ENCODE peak calls at places on chromosomes 4 and X, in nine cellular contexts. One of them, this sample, is unnamed. For H3K27me3, the result is how much of the 10 kb centered on the place peaks cover.

GRCh38 chr4:61210186-61210939 is 10.2 kb downstream of the ADGRL3 start:
- DNase-seq in AG04450: no peak
- DNase-seq in GM12878: no peak
- DNase-seq in right cardiac atrium: no peak
- DNase-seq in neural progenitor cell: peak
- DNase-seq in breast epithelium: no peak
- DNase-seq in tibial nerve: no peak
- DNase-seq in cardiac muscle cell: no peak
- DNase-seq in upper lobe of left lung: no peak
- DNase-seq in this sample: no peak

GRCh38 chr4:71004281-71004851 is 10.9 kb downstream of the DCK start:
- DNase-seq in GM12878: no peak
- DNase-seq in cardiac muscle cell: no peak
- DNase-seq in neural progenitor cell: peak
- DNase-seq in AG04450: no peak
- DNase-seq in breast epithelium: no peak
- DNase-seq in upper lobe of left lung: no peak
- DNase-seq in right cardiac atrium: peak
- DNase-seq in tibial nerve: no peak
- DNase-seq in this sample: no peak

GRCh38 chr4:168335621-168336020 is 17.1 kb upstream of the DDX60 start:
- DNase-seq in upper lobe of left lung: no peak
- DNase-seq in AG04450: peak
- DNase-seq in cardiac muscle cell: no peak
- DNase-seq in neural progenitor cell: no peak
- DNase-seq in GM12878: no peak
- DNase-seq in breast epithelium: no peak
- DNase-seq in tibial nerve: no peak
- DNase-seq in right cardiac atrium: no peak
- DNase-seq in this sample: no peak

GRCh38 chr4:39304651-39305050 is 61.5 kb downstream of the RFC1 start:
- DNase-seq in GM12878: no peak
- DNase-seq in upper lobe of left lung: no peak
- DNase-seq in breast epithelium: no peak
- DNase-seq in tibial nerve: no peak
- DNase-seq in right cardiac atrium: no peak
- DNase-seq in cardiac muscle cell: no peak
- DNase-seq in neural progenitor cell: no peak
- DNase-seq in AG04450: no peak
- DNase-seq in this sample: no peak

GRCh38 chr4:6048537-6048936 is 30.3 kb upstream of the C4orf50 start:
- DNase-seq in breast epithelium: no peak
- DNase-seq in tibial nerve: no peak
- DNase-seq in right cardiac atrium: no peak
- DNase-seq in upper lobe of left lung: no peak
- DNase-seq in cardiac muscle cell: no peak
- DNase-seq in GM12878: no peak
- DNase-seq in AG04450: no peak
- DNase-seq in neural progenitor cell: no peak
- DNase-seq in this sample: no peak

GRCh38 chr4:75547647-75548387 is 8.0 kb upstream of the ODAPH start:
- DNase-seq in upper lobe of left lung: peak
- DNase-seq in breast epithelium: no peak
- DNase-seq in AG04450: no peak
- DNase-seq in GM12878: no peak
- DNase-seq in tibial nerve: peak
- DNase-seq in cardiac muscle cell: peak
- DNase-seq in neural progenitor cell: no peak
- DNase-seq in right cardiac atrium: peak
- DNase-seq in this sample: no peak

GRCh38 chr4:38691251-38692008 is 27.4 kb downstream of the KLF3 start:
- DNase-seq in tibial nerve: no peak
- DNase-seq in GM12878: no peak
- DNase-seq in breast epithelium: no peak
- DNase-seq in right cardiac atrium: no peak
- DNase-seq in upper lobe of left lung: no peak
- DNase-seq in AG04450: peak
- DNase-seq in cardiac muscle cell: peak
- DNase-seq in neural progenitor cell: no peak
- DNase-seq in this sample: no peak

GRCh38 chrX:39519213-39519544 is 578.6 kb downstream of the BCOR start:
- DNase-seq in cardiac muscle cell: peak
- DNase-seq in neural progenitor cell: no peak
- DNase-seq in tibial nerve: no peak
- DNase-seq in GM12878: no peak
- DNase-seq in AG04450: no peak
- DNase-seq in breast epithelium: no peak
- DNase-seq in upper lobe of left lung: no peak
- DNase-seq in right cardiac atrium: no peak
- DNase-seq in this sample: no peak

GRCh38 chr4:108527729-108528128 is 92.6 kb upstream of the RPL34 start:
- DNase-seq in right cardiac atrium: no peak
- DNase-seq in breast epithelium: no peak
- DNase-seq in neural progenitor cell: no peak
- DNase-seq in tibial nerve: no peak
- DNase-seq in upper lobe of left lung: no peak
- DNase-seq in cardiac muscle cell: no peak
- DNase-seq in GM12878: no peak
- DNase-seq in AG04450: no peak
- DNase-seq in this sample: no peak

GRCh38 chrX:30246769-30247489 is at the start of gene MAGEB1:
- DNase-seq in AG04450: no peak
- DNase-seq in right cardiac atrium: no peak
- DNase-seq in tibial nerve: no peak
- DNase-seq in upper lobe of left lung: no peak
- DNase-seq in GM12878: no peak
- DNase-seq in cardiac muscle cell: no peak
- DNase-seq in neural progenitor cell: peak
- DNase-seq in breast epithelium: no peak
- DNase-seq in this sample: no peak

GRCh38 chrX:13396887-13397286 is 77.0 kb upstream of the ATXN3L start:
- DNase-seq in upper lobe of left lung: no peak
- DNase-seq in neural progenitor cell: no peak
- DNase-seq in GM12878: no peak
- DNase-seq in cardiac muscle cell: peak
- DNase-seq in tibial nerve: no peak
- DNase-seq in breast epithelium: no peak
- DNase-seq in AG04450: no peak
- DNase-seq in right cardiac atrium: no peak
- DNase-seq in this sample: no peak

GRCh38 chr4:179751669-179752068 is 2309.4 kb upstream of the AGA start:
- DNase-seq in neural progenitor cell: no peak
- DNase-seq in upper lobe of left lung: no peak
- DNase-seq in breast epithelium: no peak
- DNase-seq in AG04450: no peak
- DNase-seq in cardiac muscle cell: no peak
- DNase-seq in GM12878: no peak
- DNase-seq in right cardiac atrium: no peak
- DNase-seq in tibial nerve: no peak
- DNase-seq in this sample: no peak

GRCh38 chrX:155534800-155535199 is 76.4 kb upstream of the F8A3 start:
- DNase-seq in upper lobe of left lung: no peak
- DNase-seq in cardiac muscle cell: peak
- DNase-seq in right cardiac atrium: no peak
- DNase-seq in AG04450: no peak
- DNase-seq in breast epithelium: no peak
- DNase-seq in tibial nerve: no peak
- DNase-seq in neural progenitor cell: no peak
- DNase-seq in GM12878: no peak
- DNase-seq in this sample: no peak

GRCh38 chr4:181528570-181529184 is 714.5 kb upstream of the TENM3 start:
- DNase-seq in cardiac muscle cell: peak
- DNase-seq in right cardiac atrium: peak
- DNase-seq in neural progenitor cell: peak
- DNase-seq in AG04450: peak
- DNase-seq in GM12878: peak
- DNase-seq in tibial nerve: no peak
- DNase-seq in breast epithelium: peak
- DNase-seq in upper lobe of left lung: peak
- DNase-seq in this sample: peak

GRCh38 chr4:48651869-48652447 is 128.1 kb downstream of the FRYL start:
- DNase-seq in upper lobe of left lung: no peak
- DNase-seq in neural progenitor cell: no peak
- DNase-seq in cardiac muscle cell: no peak
- DNase-seq in AG04450: no peak
- DNase-seq in GM12878: no peak
- DNase-seq in breast epithelium: no peak
- DNase-seq in tibial nerve: no peak
- DNase-seq in right cardiac atrium: no peak
- DNase-seq in this sample: peak

GRCh38 chr4:87306056-87306455 is 16.6 kb downstream of the HSD17B13 start:
- DNase-seq in cardiac muscle cell: no peak
- DNase-seq in AG04450: no peak
- DNase-seq in neural progenitor cell: no peak
- DNase-seq in breast epithelium: no peak
- DNase-seq in right cardiac atrium: no peak
- DNase-seq in GM12878: no peak
- DNase-seq in tibial nerve: no peak
- DNase-seq in upper lobe of left lung: no peak
- DNase-seq in this sample: no peak

GRCh38 chrX:98956014-98956413 is 1454.1 kb downstream of the PCDH19 start:
- DNase-seq in breast epithelium: no peak
- DNase-seq in GM12878: no peak
- DNase-seq in right cardiac atrium: no peak
- DNase-seq in AG04450: no peak
- DNase-seq in upper lobe of left lung: no peak
- DNase-seq in cardiac muscle cell: no peak
- DNase-seq in tibial nerve: no peak
- DNase-seq in neural progenitor cell: peak
- DNase-seq in this sample: no peak

GRCh38 chrX:44227981-44228380 is 115.5 kb downstream of the EFHC2 start:
- DNase-seq in upper lobe of left lung: no peak
- DNase-seq in GM12878: no peak
- DNase-seq in tibial nerve: no peak
- DNase-seq in breast epithelium: no peak
- DNase-seq in cardiac muscle cell: no peak
- DNase-seq in right cardiac atrium: no peak
- DNase-seq in AG04450: no peak
- DNase-seq in neural progenitor cell: no peak
- DNase-seq in this sample: no peak

GRCh38 chr4:6674500-6675149 is 19.1 kb upstream of the S100P start:
- DNase-seq in upper lobe of left lung: peak
- DNase-seq in GM12878: peak
- DNase-seq in right cardiac atrium: no peak
- DNase-seq in tibial nerve: no peak
- DNase-seq in breast epithelium: no peak
- DNase-seq in cardiac muscle cell: peak
- DNase-seq in neural progenitor cell: peak
- DNase-seq in AG04450: no peak
- DNase-seq in this sample: no peak

GRCh38 chr4:54800831-54801530 is 143.2 kb downstream of the KIT start:
- DNase-seq in breast epithelium: no peak
- DNase-seq in AG04450: no peak
- DNase-seq in right cardiac atrium: no peak
- DNase-seq in tibial nerve: no peak
- DNase-seq in GM12878: no peak
- DNase-seq in cardiac muscle cell: no peak
- DNase-seq in upper lobe of left lung: no peak
- DNase-seq in neural progenitor cell: no peak
- DNase-seq in this sample: no peak

GRCh38 chr4:147773261-147774184 is 41.6 kb downstream of the ARHGAP10 start:
- DNase-seq in GM12878: no peak
- DNase-seq in cardiac muscle cell: no peak
- DNase-seq in tibial nerve: no peak
- DNase-seq in neural progenitor cell: no peak
- DNase-seq in upper lobe of left lung: no peak
- DNase-seq in AG04450: no peak
- DNase-seq in right cardiac atrium: no peak
- DNase-seq in breast epithelium: no peak
- DNase-seq in this sample: peak
- H3K27ac ChIP-seq in GM12878: peak
- H3K27ac ChIP-seq in cardiac muscle cell: peak
- H3K27ac ChIP-seq in tibial nerve: no peak
- H3K27ac ChIP-seq in neural progenitor cell: no peak
- H3K27ac ChIP-seq in upper lobe of left lung: no peak
- H3K27ac ChIP-seq in AG04450: peak
- H3K27ac ChIP-seq in right cardiac atrium: peak
- H3K27ac ChIP-seq in breast epithelium: no peak
- H3K27ac ChIP-seq in this sample: peak

GRCh38 chrX:32673193-32673592 is 538.2 kb downstream of the DMD start:
- DNase-seq in AG04450: no peak
- DNase-seq in tibial nerve: no peak
- DNase-seq in breast epithelium: no peak
- DNase-seq in upper lobe of left lung: no peak
- DNase-seq in right cardiac atrium: no peak
- DNase-seq in neural progenitor cell: peak
- DNase-seq in cardiac muscle cell: peak
- DNase-seq in GM12878: no peak
- DNase-seq in this sample: no peak
- H3K4me3 ChIP-seq in AG04450: no peak
- H3K4me3 ChIP-seq in tibial nerve: no peak
- H3K4me3 ChIP-seq in breast epithelium: no peak
- H3K4me3 ChIP-seq in upper lobe of left lung: no peak
- H3K4me3 ChIP-seq in right cardiac atrium: no peak
- H3K4me3 ChIP-seq in neural progenitor cell: no peak
- H3K4me3 ChIP-seq in cardiac muscle cell: no peak
- H3K4me3 ChIP-seq in GM12878: no peak
- H3K4me3 ChIP-seq in this sample: no peak

GRCh38 chrX:49976682-49977197 is 54.3 kb downstream of the CLCN5 start:
- DNase-seq in right cardiac atrium: no peak
- DNase-seq in cardiac muscle cell: no peak
- DNase-seq in breast epithelium: no peak
- DNase-seq in upper lobe of left lung: no peak
- DNase-seq in tibial nerve: no peak
- DNase-seq in neural progenitor cell: no peak
- DNase-seq in AG04450: no peak
- DNase-seq in GM12878: no peak
- DNase-seq in this sample: no peak
- H3K27me3 ChIP-seq in right cardiac atrium: under half
- H3K27me3 ChIP-seq in cardiac muscle cell: under half
- H3K27me3 ChIP-seq in breast epithelium: under half
- H3K27me3 ChIP-seq in upper lobe of left lung: under half
- H3K27me3 ChIP-seq in tibial nerve: under half
- H3K27me3 ChIP-seq in neural progenitor cell: under half
- H3K27me3 ChIP-seq in AG04450: under half
- H3K27me3 ChIP-seq in GM12878: under half
- H3K27me3 ChIP-seq in this sample: under half

GRCh38 chrX:48002929-48003328 is 860 bp downstream of the ZNF182 start:
- DNase-seq in cardiac muscle cell: no peak
- DNase-seq in breast epithelium: no peak
- DNase-seq in GM12878: no peak
- DNase-seq in upper lobe of left lung: no peak
- DNase-seq in tibial nerve: no peak
- DNase-seq in right cardiac atrium: no peak
- DNase-seq in neural progenitor cell: no peak
- DNase-seq in AG04450: no peak
- DNase-seq in this sample: no peak

GRCh38 chrX:48003758-48004457 is at the start of gene ZNF182:
- DNase-seq in GM12878: peak
- DNase-seq in cardiac muscle cell: peak
- DNase-seq in tibial nerve: peak
- DNase-seq in breast epithelium: peak
- DNase-seq in AG04450: peak
- DNase-seq in neural progenitor cell: peak
- DNase-seq in upper lobe of left lung: peak
- DNase-seq in right cardiac atrium: peak
- DNase-seq in this sample: peak

DNA sequence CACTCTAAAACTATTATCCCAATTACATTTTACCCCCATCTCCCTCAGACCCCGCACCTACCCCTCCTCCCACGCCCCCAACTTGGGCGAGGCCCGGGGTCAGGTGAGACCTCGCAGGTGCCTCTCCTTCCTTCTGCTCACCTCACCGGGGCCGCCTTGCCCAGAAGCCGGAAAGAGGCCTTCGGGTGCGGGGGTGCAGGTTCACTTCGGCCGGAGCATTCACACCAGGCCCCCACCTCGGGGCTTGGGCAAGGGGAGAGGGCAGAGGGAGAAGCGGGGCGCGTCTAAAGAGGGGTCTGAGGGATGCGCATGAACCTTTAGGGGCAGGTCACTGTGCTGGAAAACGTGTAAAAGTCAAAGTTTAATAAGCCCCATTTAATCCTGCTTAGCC is 427 bp downstream of the ZNF182 start:
- DNase-seq in cardiac muscle cell: no peak
- DNase-seq in right cardiac atrium: no peak
- DNase-seq in AG04450: no peak
- DNase-seq in GM12878: no peak
- DNase-seq in neural progenitor cell: peak
- DNase-seq in breast epithelium: no peak
- DNase-seq in upper lobe of left lung: no peak
- DNase-seq in tibial nerve: no peak
- DNase-seq in this sample: no peak
- H3K27ac ChIP-seq in cardiac muscle cell: peak
- H3K27ac ChIP-seq in right cardiac atrium: peak
- H3K27ac ChIP-seq in AG04450: peak
- H3K27ac ChIP-seq in GM12878: peak
- H3K27ac ChIP-seq in neural progenitor cell: no peak
- H3K27ac ChIP-seq in breast epithelium: peak
- H3K27ac ChIP-seq in upper lobe of left lung: peak
- H3K27ac ChIP-seq in tibial nerve: peak
- H3K27ac ChIP-seq in this sample: peak

This sample was measured in SJSA1.